ENCODE peak calls at places on chromosome 15, in seven cellular contexts. One of them, this sample, is unnamed.

GRCh38 chr15:75042730-75043508 is 19.5 kb downstream of the PPCDC start:
- DNase-seq in GM23248: peak; percentile 49
- DNase-seq in IMR-90: peak; percentile 64
- DNase-seq in ovary: peak; percentile 62
- DNase-seq in astrocyte: peak; percentile 34
- DNase-seq in lower lobe of right lung: peak; percentile 95
- DNase-seq in OCI-LY7: peak; percentile 98
- DNase-seq in this sample: peak; percentile 90

GRCh38 chr15:74385442-74386132 is 18.1 kb upstream of the CYP11A1 start:
- DNase-seq in GM23248: no peak
- DNase-seq in IMR-90: no peak
- DNase-seq in ovary: no peak
- DNase-seq in OCI-LY7: no peak
- DNase-seq in lower lobe of right lung: peak; percentile 32
- DNase-seq in astrocyte: no peak
- DNase-seq in this sample: no peak

GRCh38 chr15:79433610-79434009 is 1.5 kb downstream of the MINAR1 start:
- DNase-seq in astrocyte: no peak
- DNase-seq in GM23248: no peak
- DNase-seq in ovary: no peak
- DNase-seq in OCI-LY7: no peak
- DNase-seq in lower lobe of right lung: no peak
- DNase-seq in IMR-90: no peak
- DNase-seq in this sample: no peak

GRCh38 chr15:42608110-42608531 is 32.7 kb downstream of the STARD9 start:
- DNase-seq in IMR-90: no peak
- DNase-seq in ovary: no peak
- DNase-seq in GM23248: no peak
- DNase-seq in OCI-LY7: peak; percentile 69
- DNase-seq in lower lobe of right lung: peak; percentile 56
- DNase-seq in astrocyte: peak; percentile 69
- DNase-seq in this sample: no peak

GRCh38 chr15:74451861-74452835 is 8.8 kb downstream of the UBL7 start:
- DNase-seq in IMR-90: no peak
- DNase-seq in GM23248: no peak
- DNase-seq in astrocyte: no peak
- DNase-seq in lower lobe of right lung: no peak
- DNase-seq in ovary: no peak
- DNase-seq in OCI-LY7: no peak
- DNase-seq in this sample: no peak

GRCh38 chr15:78937132-78937739 is 7.6 kb downstream of the CTSH start:
- DNase-seq in astrocyte: no peak
- DNase-seq in OCI-LY7: no peak
- DNase-seq in ovary: peak; percentile 62
- DNase-seq in lower lobe of right lung: peak; percentile 64
- DNase-seq in IMR-90: no peak
- DNase-seq in GM23248: no peak
- DNase-seq in this sample: no peak

GRCh38 chr15:77013786-77014136 is 18.8 kb downstream of the PSTPIP1 start:
- DNase-seq in IMR-90: no peak
- DNase-seq in GM23248: no peak
- DNase-seq in OCI-LY7: no peak
- DNase-seq in astrocyte: no peak
- DNase-seq in lower lobe of right lung: no peak
- DNase-seq in ovary: no peak
- DNase-seq in this sample: no peak

GRCh38 chr15:90869140-90869541 is 753 bp downstream of the FURIN start:
- DNase-seq in astrocyte: no peak
- DNase-seq in ovary: no peak
- DNase-seq in GM23248: no peak
- DNase-seq in IMR-90: no peak
- DNase-seq in lower lobe of right lung: no peak
- DNase-seq in OCI-LY7: no peak
- DNase-seq in this sample: no peak

GRCh38 chr15:50765202-50765967 is at the start of gene SPPL2A:
- DNase-seq in OCI-LY7: peak; percentile 83
- DNase-seq in astrocyte: peak; percentile 81
- DNase-seq in GM23248: peak; percentile 94
- DNase-seq in lower lobe of right lung: peak; percentile 89
- DNase-seq in ovary: peak; percentile 83
- DNase-seq in IMR-90: peak; percentile 84
- DNase-seq in this sample: peak; percentile 85

GRCh38 chr15:28918141-28918983 is 32.6 kb downstream of the APBA2 start:
- DNase-seq in ovary: no peak
- DNase-seq in GM23248: no peak
- DNase-seq in astrocyte: no peak
- DNase-seq in OCI-LY7: no peak
- DNase-seq in lower lobe of right lung: peak; percentile 34
- DNase-seq in IMR-90: no peak
- DNase-seq in this sample: no peak

GRCh38 chr15:23687143-23687470 is at the start of gene NDN:
- DNase-seq in lower lobe of right lung: peak; percentile 67
- DNase-seq in astrocyte: peak; percentile 49
- DNase-seq in OCI-LY7: no peak
- DNase-seq in ovary: peak; percentile 62
- DNase-seq in GM23248: peak; percentile 72
- DNase-seq in IMR-90: peak; percentile 52
- DNase-seq in this sample: peak; percentile 53

GRCh38 chr15:47466357-47466756 is 250.9 kb upstream of the SEMA6D start:
- DNase-seq in GM23248: peak; percentile 41
- DNase-seq in astrocyte: peak; percentile 74
- DNase-seq in lower lobe of right lung: no peak
- DNase-seq in ovary: no peak
- DNase-seq in IMR-90: peak; percentile 90
- DNase-seq in OCI-LY7: no peak
- DNase-seq in this sample: no peak

GRCh38 chr15:78276032-78276943 is 11.9 kb downstream of the DNAJA4 start:
- DNase-seq in lower lobe of right lung: no peak
- DNase-seq in IMR-90: peak; percentile 2
- DNase-seq in ovary: no peak
- DNase-seq in astrocyte: no peak
- DNase-seq in GM23248: no peak
- DNase-seq in OCI-LY7: no peak
- DNase-seq in this sample: no peak

GRCh38 chr15:31352911-31353811 is 26.5 kb downstream of the KLF13 start:
- DNase-seq in astrocyte: peak; percentile 87
- DNase-seq in GM23248: peak; percentile 78
- DNase-seq in ovary: peak; percentile 79
- DNase-seq in OCI-LY7: peak; percentile 71
- DNase-seq in lower lobe of right lung: peak; percentile 80
- DNase-seq in IMR-90: peak; percentile 82
- DNase-seq in this sample: peak; percentile 52

GRCh38 chr15:80512729-80513670 is 108.8 kb downstream of the ARNT2 start:
- DNase-seq in GM23248: peak; percentile 46
- DNase-seq in lower lobe of right lung: no peak
- DNase-seq in astrocyte: no peak
- DNase-seq in IMR-90: no peak
- DNase-seq in ovary: no peak
- DNase-seq in OCI-LY7: peak; percentile 3
- DNase-seq in this sample: no peak

GRCh38 chr15:58522865-58523264 is 91.1 kb downstream of the LIPC start:
- DNase-seq in GM23248: no peak
- DNase-seq in lower lobe of right lung: no peak
- DNase-seq in ovary: no peak
- DNase-seq in IMR-90: no peak
- DNase-seq in astrocyte: no peak
- DNase-seq in OCI-LY7: no peak
- DNase-seq in this sample: no peak
- H3K27ac ChIP-seq in GM23248: peak overlapping the region; percentile 67
- H3K27ac ChIP-seq in lower lobe of right lung: no peak overlapping the region
- H3K27ac ChIP-seq in ovary: peak overlapping the region; percentile 28
- H3K27ac ChIP-seq in IMR-90: no peak overlapping the region
- H3K27ac ChIP-seq in astrocyte: no peak overlapping the region
- H3K27ac ChIP-seq in OCI-LY7: no peak overlapping the region
- H3K27ac ChIP-seq in this sample: peak overlapping the region; percentile 27

GRCh38 chr15:60660290-60661051 is 181.5 kb upstream of the ICE2 start:
- DNase-seq in GM23248: peak; percentile 91
- DNase-seq in ovary: peak; percentile 73
- DNase-seq in lower lobe of right lung: no peak
- DNase-seq in astrocyte: peak; percentile 70
- DNase-seq in IMR-90: peak; percentile 73
- DNase-seq in OCI-LY7: no peak
- DNase-seq in this sample: no peak
- H3K27ac ChIP-seq in GM23248: peak overlapping the region; percentile 78
- H3K27ac ChIP-seq in ovary: peak overlapping the region; percentile 55
- H3K27ac ChIP-seq in lower lobe of right lung: peak overlapping the region; percentile 27
- H3K27ac ChIP-seq in astrocyte: no peak overlapping the region
- H3K27ac ChIP-seq in IMR-90: no peak overlapping the region
- H3K27ac ChIP-seq in OCI-LY7: no peak overlapping the region
- H3K27ac ChIP-seq in this sample: no peak overlapping the region

GRCh38 chr15:39782441-39783138 is at the start of gene FSIP1:
- DNase-seq in lower lobe of right lung: peak; percentile 98
- DNase-seq in IMR-90: peak; percentile 96
- DNase-seq in astrocyte: peak; percentile 91
- DNase-seq in GM23248: peak; percentile 99
- DNase-seq in ovary: peak; percentile 96
- DNase-seq in OCI-LY7: peak; percentile 98
- DNase-seq in this sample: peak; percentile 97

GRCh38 chr15:39783244-39783820 is 691 bp upstream of the FSIP1 start:
- DNase-seq in ovary: no peak
- DNase-seq in GM23248: peak; percentile 56
- DNase-seq in IMR-90: peak; percentile 25
- DNase-seq in OCI-LY7: peak; percentile 27
- DNase-seq in astrocyte: no peak
- DNase-seq in lower lobe of right lung: no peak
- DNase-seq in this sample: no peak

GRCh38 chr15:39785139-39785538 is 2.5 kb upstream of the FSIP1 start:
- DNase-seq in astrocyte: no peak
- DNase-seq in IMR-90: no peak
- DNase-seq in lower lobe of right lung: no peak
- DNase-seq in ovary: no peak
- DNase-seq in GM23248: no peak
- DNase-seq in OCI-LY7: no peak
- DNase-seq in this sample: peak; percentile 46

GRCh38 chr15:39784638-39785037 is 2.0 kb upstream of the FSIP1 start:
- DNase-seq in ovary: no peak
- DNase-seq in lower lobe of right lung: no peak
- DNase-seq in OCI-LY7: no peak
- DNase-seq in astrocyte: no peak
- DNase-seq in GM23248: no peak
- DNase-seq in IMR-90: no peak
- DNase-seq in this sample: no peak

DNA sequence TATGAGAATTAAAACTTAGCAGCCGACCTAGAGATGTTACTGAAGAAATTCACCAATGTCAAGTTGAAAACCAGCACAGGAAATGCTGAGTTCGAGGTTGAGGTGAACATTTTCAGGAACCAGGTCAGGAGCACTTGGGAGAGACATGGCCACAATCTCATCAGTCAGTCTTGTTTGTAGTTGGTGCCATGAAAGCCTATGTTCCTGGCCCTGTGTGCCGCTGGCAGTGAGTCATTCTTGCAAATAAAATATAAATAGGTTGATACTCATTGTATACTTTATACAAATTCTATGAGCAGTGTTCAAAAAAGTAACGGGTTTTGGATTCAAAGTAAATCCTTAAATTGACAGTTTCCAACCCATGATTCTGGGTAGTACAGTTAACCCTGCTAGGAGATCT is 1.5 kb upstream of the FSIP1 start:
- DNase-seq in OCI-LY7: no peak
- DNase-seq in astrocyte: no peak
- DNase-seq in IMR-90: peak; percentile 71
- DNase-seq in ovary: no peak
- DNase-seq in lower lobe of right lung: no peak
- DNase-seq in GM23248: peak; percentile 69
- DNase-seq in this sample: no peak
- H3K27ac ChIP-seq in OCI-LY7: no peak overlapping the region
- H3K27ac ChIP-seq in astrocyte: peak overlapping the region; percentile 17
- H3K27ac ChIP-seq in IMR-90: peak overlapping the region; percentile 66
- H3K27ac ChIP-seq in ovary: no peak overlapping the region
- H3K27ac ChIP-seq in lower lobe of right lung: no peak overlapping the region
- H3K27ac ChIP-seq in GM23248: peak overlapping the region; percentile 65
- H3K27ac ChIP-seq in this sample: no peak overlapping the region

GRCh38 chr15:63842626-63843025 is 8.9 kb upstream of the HERC1 start:
- DNase-seq in lower lobe of right lung: no peak
- DNase-seq in GM23248: no peak
- DNase-seq in astrocyte: no peak
- DNase-seq in ovary: no peak
- DNase-seq in OCI-LY7: no peak
- DNase-seq in IMR-90: no peak
- DNase-seq in this sample: no peak
- H3K27ac ChIP-seq in lower lobe of right lung: peak overlapping the region; percentile 44
- H3K27ac ChIP-seq in GM23248: no peak overlapping the region
- H3K27ac ChIP-seq in astrocyte: no peak overlapping the region
- H3K27ac ChIP-seq in ovary: no peak overlapping the region
- H3K27ac ChIP-seq in OCI-LY7: no peak overlapping the region
- H3K27ac ChIP-seq in IMR-90: no peak overlapping the region
- H3K27ac ChIP-seq in this sample: no peak overlapping the region

This sample was measured in body of pancreas.